ENCODE peak calls at places on chromosomes 7 and 10, in four cellular contexts. W, S, Y and E are unnamed samples.

GRCh38 chr7:41476117-41476803 is 226.6 kb downstream of the INHBA start:
- DNase-seq in W (no peak), S (no peak), Y (no peak), E (no peak)

GRCh38 chr7:107902381-107902780 is 11.4 kb downstream of the DLD start:
- DNase-seq in W (no peak), S (no peak), Y (no peak), E (no peak)

GRCh38 chr10:48287417-48288391 is 13.2 kb upstream of the FRMPD2 start:
- DNase-seq in W (no peak), S (no peak), Y (no peak), E (no peak)

GRCh38 chr10:6314620-6315205 is 112.0 kb downstream of the PFKFB3 start:
- DNase-seq in W (no peak), S (no peak), Y (no peak), E (no peak)

GRCh38 chr7:48634116-48634632 is 290.2 kb upstream of the CDC14C start:
- DNase-seq in W (no peak), S (no peak), Y (no peak), E (no peak)

GRCh38 chr10:132522521-132523411 is 14.8 kb upstream of the INPP5A start:
- DNase-seq in W (no peak), S (no peak), Y (no peak), E (no peak)

GRCh38 chr7:6577369-6578113 is at the start of gene ZDHHC4:
- DNase-seq in W (peak; percentile 86), S (peak; percentile 89), Y (peak; percentile 61), E (peak; percentile 83)

GRCh38 chr10:104267721-104268690 is 978 bp upstream of the GSTO2 start:
- DNase-seq in W (no peak), S (no peak), Y (no peak), E (no peak)

GRCh38 chr7:104267701-104268368 is 60.0 kb upstream of the ORC5 start:
- DNase-seq in W (no peak), S (peak; percentile 27), Y (no peak), E (no peak)

GRCh38 chr10:110852897-110853296 is 18.8 kb upstream of the PDCD4 start:
- DNase-seq in W (no peak), S (no peak), Y (no peak), E (no peak)

GRCh38 chr7:99395616-99396327 is 12.6 kb downstream of the PDAP1 start:
- DNase-seq in W (no peak), S (no peak), Y (no peak), E (no peak)

GRCh38 chr7:84722086-84722485 is 464.8 kb downstream of the SEMA3D start:
- DNase-seq in W (no peak), S (peak; percentile 21), Y (no peak), E (no peak)

GRCh38 chr10:68565658-68566057 is 5.5 kb downstream of the TET1 start:
- DNase-seq in W (no peak), S (no peak), Y (no peak), E (no peak)

GRCh38 chr10:44325878-44326277 is 59.0 kb downstream of the CXCL12 start:
- DNase-seq in W (no peak), S (no peak), Y (no peak), E (no peak)

GRCh38 chr10:44326474-44327030 is 58.3 kb downstream of the CXCL12 start:
- DNase-seq in W (no peak), S (no peak), Y (no peak), E (no peak)

GRCh38 chr10:44327461-44327860 is 57.4 kb downstream of the CXCL12 start:
- DNase-seq in W (no peak), S (no peak), Y (no peak), E (no peak)

GRCh38 chr10:44323838-44324237 is 61.1 kb downstream of the CXCL12 start:
- DNase-seq in W (no peak), S (no peak), Y (no peak), E (no peak)

DNA sequence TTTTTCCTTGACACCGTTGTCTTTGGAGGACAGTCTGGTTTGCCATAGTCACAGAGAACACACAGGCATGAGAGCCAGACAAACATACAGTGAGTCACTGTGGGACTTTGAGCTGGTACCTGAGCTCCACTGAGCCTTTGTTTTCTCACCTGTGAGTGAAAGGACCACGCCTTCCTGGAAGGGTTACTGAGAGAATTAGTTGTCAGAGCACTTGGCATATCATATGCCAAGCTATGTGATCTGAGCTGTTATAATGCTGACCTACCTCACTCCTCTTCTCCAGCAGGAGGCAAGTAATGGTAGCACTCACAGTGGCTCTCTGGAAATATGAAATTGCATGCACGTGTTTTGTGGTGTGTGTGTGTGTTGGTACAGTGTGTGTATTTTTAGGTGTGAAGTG is 59.7 kb downstream of the CXCL12 start:
- DNase-seq in W (no peak), S (no peak), Y (no peak), E (no peak)
- TF ChIP-seq CTCF in W (no peak), S (no peak), Y (no peak), E (no peak)

DNA sequence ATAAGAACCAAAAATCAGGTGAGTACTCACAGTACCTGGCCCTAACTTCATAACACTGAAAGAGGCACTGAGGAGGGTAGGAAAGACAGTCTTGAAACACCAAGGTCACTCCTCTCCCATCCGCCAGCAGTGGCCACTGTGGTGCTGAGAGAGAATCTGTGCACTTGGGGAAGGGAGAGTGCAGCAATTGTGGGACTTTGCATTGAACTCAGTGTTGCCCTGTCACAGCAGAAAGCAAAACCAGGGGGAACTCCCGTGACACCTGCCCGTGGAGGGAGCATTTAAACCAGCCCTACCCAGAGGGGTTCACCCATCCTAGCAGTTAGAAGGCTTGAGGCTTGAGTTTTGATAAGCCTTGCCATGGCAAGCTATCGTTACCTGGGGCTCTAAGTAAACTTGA is 35.2 kb upstream of the MAP3K8 start:
- DNase-seq in W (no peak), S (no peak), Y (no peak), E (no peak)
- TF ChIP-seq CTCF in W (no peak), S (no peak), Y (peak; percentile 19), E (no peak)

GRCh38 chr7:130277763-130278643 is 11.3 kb downstream of the CPA2 start:
- DNase-seq in W (peak; percentile 57), S (peak; percentile 77), Y (no peak), E (peak; percentile 60)
- TF ChIP-seq CTCF in W (peak; percentile 38), S (peak; percentile 67), Y (peak; percentile 55), E (peak; percentile 20)

DNA sequence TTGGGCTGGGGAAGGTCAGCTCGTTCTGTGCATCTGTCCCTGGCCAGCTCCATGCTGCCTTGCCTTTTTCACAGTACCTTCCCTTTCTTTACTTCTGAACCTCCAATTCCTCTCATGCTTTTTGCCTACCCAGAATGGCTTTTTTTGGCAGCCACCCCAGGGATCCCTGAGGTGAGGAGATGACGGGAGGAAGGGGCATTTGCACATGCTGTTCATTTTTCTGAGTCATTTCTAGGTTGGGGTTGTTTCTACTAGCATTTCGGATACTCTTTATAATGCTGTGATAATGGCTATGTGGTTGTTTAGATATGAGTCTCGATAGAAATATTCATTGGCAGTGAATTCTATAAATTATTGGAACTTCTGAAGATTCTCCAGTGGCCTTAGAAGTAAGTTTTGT is 415.1 kb upstream of the FZD8 start:
- DNase-seq in W (no peak), S (peak; percentile 73), Y (no peak), E (no peak)
- TF ChIP-seq CTCF in W (no peak), S (no peak), Y (no peak), E (no peak)

GRCh38 chr7:138729444-138729843 is 28.3 kb upstream of the SVOPL start:
- DNase-seq in W (no peak), S (no peak), Y (no peak), E (no peak)

GRCh38 chr7:138727336-138728099 is 26.4 kb upstream of the SVOPL start:
- DNase-seq in W (no peak), S (no peak), Y (no peak), E (no peak)

DNA sequence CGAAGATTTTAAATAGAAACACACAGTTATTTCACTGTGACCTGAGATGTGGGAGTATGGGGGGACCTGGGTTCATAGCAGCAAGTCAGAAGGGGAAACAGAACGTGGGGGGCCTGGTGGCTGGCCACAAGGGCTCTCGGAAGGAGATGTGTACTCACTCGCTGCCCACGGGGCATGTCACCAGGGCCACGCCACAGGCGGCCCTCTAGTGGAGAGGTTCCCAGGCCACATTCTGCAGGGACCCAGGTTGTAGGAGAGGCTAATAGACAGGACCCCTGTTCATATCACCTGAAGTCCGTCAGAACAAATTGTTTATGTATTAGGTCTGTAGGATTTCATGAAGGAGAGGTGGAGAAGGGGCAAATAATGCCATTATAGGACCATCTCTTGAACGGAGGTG is 25.1 kb upstream of the SVOPL start:
- DNase-seq in W (no peak), S (no peak), Y (no peak), E (peak; percentile 16)
- TF ChIP-seq CTCF in W (no peak), S (no peak), Y (no peak), E (no peak)